ENCODE peak calls at places on chromosomes 3 and 15, in eight cellular contexts. N is NCI-H1048; T is occipital lobe; V is astrocyte of the cerebellum; L is heart left ventricle; G is fibroblast of lung; O is NCI-H1105; Z is activated naive CD4-positive, alpha-beta T cell treated with anti-CD3 and anti-CD28 coated beads, Interleukin-2, amount 50 U/mL, for 72 hours. P is an unnamed sample.

GRCh38 chr15:75704263-75704615 is 8.4 kb downstream of the CSPG4 start:
- DNase-seq in N (no peak), T (no peak), V (no peak), L (no peak), G (no peak), O (no peak), Z (no peak), P (no peak)

GRCh38 chr3:158522737-158523136 is 48.3 kb upstream of the MLF1 start:
- DNase-seq in N (no peak), T (no peak), V (peak), L (no peak), G (peak), O (no peak), Z (no peak), P (peak)

GRCh38 chr15:98798375-98798893 is 150.1 kb downstream of the IGF1R start:
- DNase-seq in N (no peak), T (no peak), V (no peak), L (no peak), G (no peak), O (no peak), Z (no peak), P (no peak)

GRCh38 chr3:154184582-154184981 is 63.4 kb downstream of the ARHGEF26 start:
- DNase-seq in N (no peak), T (no peak), V (no peak), L (no peak), G (no peak), O (no peak), Z (no peak), P (no peak)

GRCh38 chr3:61065451-61066011 is 185.7 kb downstream of the FHIT start:
- DNase-seq in N (no peak), T (no peak), V (no peak), L (no peak), G (no peak), O (no peak), Z (no peak), P (no peak)

GRCh38 chr15:64855206-64856000 is 13.7 kb downstream of the PLEKHO2 start:
- DNase-seq in N (no peak), T (no peak), V (no peak), L (no peak), G (peak), O (no peak), Z (no peak), P (no peak)

GRCh38 chr15:98035134-98035533 is 74.6 kb downstream of the ARRDC4 start:
- DNase-seq in N (no peak), T (no peak), V (no peak), L (no peak), G (no peak), O (no peak), Z (no peak), P (no peak)

GRCh38 chr15:50979041-50979440 is 70.6 kb downstream of the AP4E1 start:
- DNase-seq in N (no peak), T (no peak), V (no peak), L (no peak), G (peak), O (no peak), Z (no peak), P (peak)

GRCh38 chr3:12991481-12991837 is 81.8 kb downstream of the IQSEC1 start:
- DNase-seq in N (no peak), T (no peak), V (no peak), L (no peak), G (no peak), O (no peak), Z (no peak), P (no peak)

GRCh38 chr3:99562138-99562537 is 76.3 kb upstream of the COL8A1 start:
- DNase-seq in N (no peak), T (no peak), V (peak), L (no peak), G (peak), O (no peak), Z (no peak), P (peak)

GRCh38 chr3:78098367-78098766 is 1058.5 kb downstream of the ROBO2 start:
- DNase-seq in N (no peak), T (no peak), V (no peak), L (no peak), G (no peak), O (no peak), Z (no peak), P (no peak)

GRCh38 chr15:65382146-65382491 is 4.3 kb upstream of the IGDCC3 start:
- DNase-seq in N (no peak), T (no peak), V (no peak), L (no peak), G (no peak), O (no peak), Z (no peak), P (no peak)

GRCh38 chr15:44157679-44158078 is 37.4 kb downstream of the FRMD5 start:
- DNase-seq in N (no peak), T (no peak), V (peak), L (no peak), G (peak), O (no peak), Z (no peak), P (peak)

GRCh38 chr15:67815036-67815592 is 10.2 kb upstream of the SKOR1 start:
- DNase-seq in N (no peak), T (no peak), V (no peak), L (no peak), G (no peak), O (no peak), Z (no peak), P (no peak)

GRCh38 chr15:85475711-85476110 is 95.3 kb downstream of the AKAP13 start:
- DNase-seq in N (no peak), T (no peak), V (no peak), L (no peak), G (no peak), O (no peak), Z (no peak), P (no peak)

GRCh38 chr3:125622381-125622788 is 27.1 kb upstream of the OSBPL11 start:
- DNase-seq in N (no peak), T (no peak), V (no peak), L (peak), G (no peak), O (no peak), Z (no peak), P (no peak)

GRCh38 chr3:62497156-62497555 is 123.8 kb upstream of the FEZF2 start:
- DNase-seq in N (no peak), T (no peak), V (no peak), L (no peak), G (no peak), O (no peak), Z (no peak), P (no peak)

GRCh38 chr15:45163508-45163856 is 24.3 kb downstream of the SHF start:
- DNase-seq in N (no peak), T (no peak), V (no peak), L (no peak), G (no peak), O (no peak), Z (no peak), P (no peak)

GRCh38 chr15:57476533-57476975 is 100.2 kb downstream of the CGNL1 start:
- DNase-seq in N (no peak), T (no peak), V (peak), L (no peak), G (peak), O (no peak), Z (no peak), P (no peak)

GRCh38 chr15:53665930-53666329 is 93.5 kb downstream of the WDR72 start:
- DNase-seq in N (no peak), T (no peak), V (no peak), L (no peak), G (no peak), O (no peak), Z (no peak), P (peak)

GRCh38 chr3:71332813-71333212 is 250.7 kb downstream of the FOXP1 start:
- DNase-seq in N (no peak), T (no peak), V (no peak), L (no peak), G (no peak), O (no peak), Z (no peak), P (no peak)

GRCh38 chr3:152197937-152198336 is 70.8 kb upstream of the MBNL1 start:
- DNase-seq in N (no peak), T (no peak), V (no peak), L (no peak), G (no peak), O (no peak), Z (no peak), P (no peak)

GRCh38 chr3:195698325-195699147 is 22.2 kb upstream of the MUC20 start:
- DNase-seq in N (no peak), T (no peak), V (no peak), L (no peak), G (no peak), O (no peak), Z (no peak), P (no peak)

GRCh38 chr3:126419886-126420786 is 25.4 kb downstream of the CFAP100 start:
- DNase-seq in N (no peak), T (no peak), V (no peak), L (no peak), G (no peak), O (no peak), Z (peak), P (no peak)

P was measured in cardiac muscle cell.